ENCODE peak calls at places on chromosome 13, in nine cellular contexts. H is A549, E is H1, Y is WTC11, G is GM12878, Z is HCT116, X is SK-N-SH, P is HepG2, U is endothelial cell of umbilical vein. B is an unnamed sample.

GRCh38 chr13:92984151-92984550 is 242.5 kb upstream of the GPC6 start:
- DNase-seq in G (no peak), Z (no peak), E (no peak), X (no peak), H (no peak), U (no peak), Y (no peak), P (no peak), B (no peak)

GRCh38 chr13:30333601-30334000 is 26.2 kb upstream of the KATNAL1 start:
- DNase-seq in H (no peak), Y (no peak), U (no peak), G (no peak), X (no peak), Z (no peak), E (no peak), P (no peak), B (peak)

GRCh38 chr13:101576977-101577376 is 124.5 kb downstream of the ITGBL1 start:
- DNase-seq in G (no peak), U (no peak), P (peak), Z (no peak), H (no peak), Y (no peak), X (no peak), E (no peak), B (no peak)

GRCh38 chr13:46556380-46556779 is 3.4 kb downstream of the LRCH1 start:
- DNase-seq in Y (no peak), P (no peak), E (no peak), X (no peak), Z (no peak), H (no peak), U (no peak), G (no peak), B (no peak)

GRCh38 chr13:98162935-98163334 is 14.1 kb downstream of the RNF113B start:
- DNase-seq in H (no peak), P (no peak), E (no peak), X (no peak), G (no peak), Y (no peak), Z (no peak), U (no peak), B (no peak)

GRCh38 chr13:47901451-47901850 is 99.6 kb downstream of the SUCLA2 start:
- DNase-seq in E (no peak), Z (no peak), Y (no peak), G (no peak), P (no peak), H (no peak), U (no peak), X (no peak), B (peak)

GRCh38 chr13:30829788-30830637 is 76.1 kb upstream of the MEDAG start:
- DNase-seq in Z (no peak), G (no peak), U (no peak), X (no peak), Y (no peak), H (no peak), P (peak), E (no peak), B (no peak)

GRCh38 chr13:30806784-30807183 is 71.4 kb downstream of the ALOX5AP start:
- DNase-seq in E (no peak), X (no peak), Y (no peak), P (no peak), H (peak), U (peak), G (no peak), Z (no peak), B (peak)

GRCh38 chr13:95564948-95565347 is 12.4 kb downstream of the CLDN10 start:
- DNase-seq in P (no peak), G (no peak), H (no peak), E (no peak), Z (no peak), U (peak), X (no peak), Y (no peak), B (peak)

GRCh38 chr13:107025991-107026390 is 458.1 kb upstream of the ARGLU1 start:
- DNase-seq in X (no peak), H (no peak), P (no peak), Z (no peak), Y (no peak), G (no peak), U (no peak), E (no peak), B (no peak)

GRCh38 chr13:25905411-25906010 is 146.3 kb downstream of the SHISA2 start:
- DNase-seq in Y (no peak), E (no peak), U (peak), Z (no peak), H (no peak), X (no peak), P (no peak), G (no peak), B (no peak)

GRCh38 chr13:80274643-80275042 is 66.3 kb downstream of the SPRY2 start:
- DNase-seq in Y (no peak), U (peak), E (no peak), Z (no peak), P (no peak), X (no peak), G (no peak), H (no peak), B (no peak)

GRCh38 chr13:44449999-44450821 is 76.6 kb downstream of the SERP2 start:
- DNase-seq in P (peak), Z (no peak), U (no peak), X (no peak), Y (no peak), H (no peak), E (no peak), G (no peak), B (no peak)

GRCh38 chr13:22812793-22813192 is 368.0 kb upstream of the SGCG start:
- DNase-seq in X (no peak), Y (no peak), G (no peak), U (peak), H (peak), P (no peak), Z (no peak), E (no peak), B (no peak)

GRCh38 chr13:72726721-72727416 is 560 bp downstream of the MZT1 start:
- DNase-seq in E (no peak), Y (peak), H (peak), U (no peak), Z (peak), P (peak), G (no peak), X (peak), B (peak)

GRCh38 chr13:91909617-91910016 is 511.2 kb downstream of the GPC5 start:
- DNase-seq in P (no peak), X (no peak), H (no peak), U (no peak), Y (no peak), G (no peak), E (no peak), Z (no peak), B (no peak)

GRCh38 chr13:83153833-83154232 is 728.4 kb downstream of the SLITRK1 start:
- DNase-seq in U (no peak), X (no peak), H (no peak), Z (no peak), E (no peak), Y (no peak), P (no peak), G (no peak), B (no peak)

GRCh38 chr13:101829484-101829883 is 377.0 kb downstream of the ITGBL1 start:
- DNase-seq in Y (no peak), H (no peak), P (no peak), E (no peak), G (no peak), U (no peak), Z (no peak), X (no peak), B (no peak)

GRCh38 chr13:59715591-59715990 is 448.1 kb downstream of the DIAPH3 start:
- DNase-seq in G (no peak), E (no peak), H (no peak), U (no peak), P (no peak), Y (no peak), Z (no peak), X (no peak), B (no peak)
- TF ChIP-seq MAX in G (no peak), E (no peak), H (no peak), U (no peak), P (no peak), Y (no peak), Z (no peak), X (no peak), B (no peak)

GRCh38 chr13:35957996-35958395 is 173.2 kb downstream of the DCLK1 start:
- DNase-seq in P (no peak), U (no peak), H (no peak), Y (no peak), E (no peak), X (no peak), G (no peak), Z (no peak), B (no peak)

GRCh38 chr13:35954207-35954560 is 177.0 kb downstream of the DCLK1 start:
- DNase-seq in U (no peak), X (no peak), P (no peak), Y (no peak), E (no peak), Z (no peak), H (no peak), G (no peak), B (no peak)

GRCh38 chr13:35956074-35956473 is 175.1 kb downstream of the DCLK1 start:
- DNase-seq in H (no peak), Y (no peak), X (no peak), G (no peak), U (no peak), E (no peak), Z (no peak), P (no peak), B (no peak)

GRCh38 chr13:35957174-35957867 is 173.9 kb downstream of the DCLK1 start:
- DNase-seq in Y (no peak), H (no peak), E (no peak), Z (no peak), X (no peak), P (no peak), U (no peak), G (no peak), B (no peak)

DNA sequence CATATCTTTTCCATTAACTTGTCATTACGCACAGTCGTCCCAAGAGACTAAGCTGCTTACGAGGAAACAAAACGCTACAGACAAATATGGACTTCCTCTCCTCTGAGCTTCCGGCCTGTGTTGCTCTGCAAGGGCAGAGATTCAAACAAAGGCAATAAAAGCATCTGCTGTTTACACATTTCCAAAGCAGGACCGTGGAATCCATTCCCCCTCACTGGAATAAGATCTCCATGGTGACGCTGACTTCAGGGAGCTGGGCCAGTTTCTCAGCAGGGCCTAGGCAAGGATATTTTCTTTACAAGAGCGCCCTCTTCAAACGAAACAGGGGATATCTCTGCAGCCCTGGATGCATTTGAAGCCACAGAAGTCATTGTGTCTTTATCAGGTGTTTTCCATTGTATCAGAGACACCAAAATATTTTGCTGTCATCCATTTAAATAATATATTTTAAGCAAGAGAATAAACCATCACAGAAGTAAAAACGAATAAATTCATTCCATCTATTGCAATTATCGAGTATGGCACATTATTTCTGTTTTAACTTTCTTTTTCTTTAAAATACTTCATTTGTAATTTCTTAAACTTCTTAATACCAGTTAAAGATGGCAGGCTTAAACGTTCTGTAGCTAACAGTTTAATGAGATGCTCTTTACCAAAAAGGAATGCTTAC is 177.5 kb downstream of the DCLK1 start:
- DNase-seq in U (peak), X (peak), G (no peak), Z (peak), P (peak), E (peak), Y (peak), H (peak), B (peak)
- TF ChIP-seq CTCF in U (peak), X (peak), G (peak), Z (peak), P (peak), E (peak), Y (no peak), H (peak), B (peak)

GRCh38 chr13:42762917-42763316 is 18.5 kb upstream of the FAM216B start:
- DNase-seq in H (no peak), Y (no peak), U (peak), Z (no peak), X (no peak), E (no peak), G (no peak), P (no peak), B (peak)
- TF ChIP-seq MAX in H (no peak), Y (no peak), U (no peak), Z (no peak), X (no peak), E (no peak), G (no peak), P (no peak), B (no peak)

GRCh38 chr13:37869506-37869755 is 141 bp downstream of the TRPC4 start:
- DNase-seq in E (no peak), U (no peak), H (no peak), Y (no peak), X (no peak), P (no peak), G (no peak), Z (no peak), B (no peak)

GRCh38 chr13:37870895-37871550 is 1.5 kb upstream of the TRPC4 start:
- DNase-seq in E (no peak), G (no peak), Y (peak), Z (no peak), U (no peak), P (no peak), H (no peak), X (no peak), B (no peak)

GRCh38 chr13:37870489-37870845 is 895 bp upstream of the TRPC4 start:
- DNase-seq in U (no peak), H (no peak), E (no peak), X (no peak), G (no peak), Z (no peak), P (no peak), Y (no peak), B (no peak)

GRCh38 chr13:37868691-37869505 is 674 bp downstream of the TRPC4 start:
- DNase-seq in E (no peak), H (no peak), X (no peak), Y (peak), P (no peak), G (no peak), Z (no peak), U (peak), B (no peak)

GRCh38 chr13:37869756-37870488 is at the start of gene TRPC4:
- DNase-seq in Z (no peak), G (no peak), P (peak), Y (peak), X (peak), U (peak), H (peak), E (no peak), B (peak)
- TF ChIP-seq CTCF in Z (no peak), G (no peak), P (peak), Y (peak), X (peak), U (peak), H (no peak), E (peak), B (no peak)

DNA sequence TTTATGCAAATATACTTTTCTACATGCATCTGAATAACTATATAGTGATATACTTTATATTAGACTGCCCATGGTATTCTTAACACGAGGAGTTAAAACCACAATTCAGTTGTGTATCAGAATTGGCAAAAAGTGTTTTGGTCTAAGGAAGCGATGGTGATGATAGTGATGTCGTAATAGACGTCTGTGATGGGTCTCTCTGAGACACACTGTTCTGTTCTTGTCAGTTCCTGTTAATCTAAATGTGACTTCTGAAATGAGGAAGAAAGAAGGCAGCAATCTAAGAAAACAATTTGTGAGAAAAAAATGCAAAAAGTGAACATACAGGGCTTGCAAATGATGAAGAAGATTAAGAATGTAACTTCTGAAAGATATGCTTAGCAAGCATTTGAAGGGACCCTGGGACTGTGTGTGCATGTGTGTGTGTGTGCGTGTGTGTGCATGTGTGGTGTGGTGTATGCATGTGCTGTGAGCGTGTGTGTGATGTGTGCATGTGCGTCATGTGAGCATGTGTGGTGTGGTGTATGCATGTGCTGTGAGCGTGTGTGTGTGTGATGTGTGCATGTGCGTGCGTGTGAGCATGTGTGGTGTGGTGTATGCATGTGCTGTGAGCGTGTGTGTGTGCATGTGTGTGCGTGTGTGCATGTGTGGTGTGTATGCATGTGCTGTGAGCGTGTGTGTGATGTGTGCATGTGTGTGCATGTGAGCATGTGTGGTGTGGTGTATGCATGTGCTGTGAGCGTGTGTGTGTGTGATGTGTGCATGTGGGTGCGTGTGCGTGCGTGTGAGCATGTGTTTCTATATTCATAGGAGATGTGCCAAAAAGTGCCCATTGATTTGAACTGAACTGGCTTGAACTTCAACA is 131.8 kb downstream of the IRS2 start:
- DNase-seq in Z (no peak), X (no peak), E (no peak), P (no peak), G (no peak), H (no peak), U (no peak), Y (no peak), B (peak)
- TF ChIP-seq MAX in Z (no peak), X (no peak), E (no peak), P (no peak), G (no peak), H (no peak), U (no peak), Y (no peak), B (peak)

GRCh38 chr13:89113744-89114143 is 1442.6 kb downstream of the SLITRK5 start:
- DNase-seq in Z (no peak), Y (no peak), G (no peak), U (no peak), H (no peak), P (no peak), X (no peak), E (no peak), B (no peak)

GRCh38 chr13:89115307-89115706 is 1444.1 kb downstream of the SLITRK5 start:
- DNase-seq in P (no peak), X (no peak), G (no peak), H (no peak), E (no peak), Y (peak), Z (no peak), U (no peak), B (peak)
- TF ChIP-seq CTCF in P (no peak), X (peak), G (peak), H (no peak), E (peak), Y (peak), Z (no peak), U (no peak), B (peak)

B was measured in NB4.